ENCODE peak calls at places on chromosomes 16 and 17, in seven cellular contexts. G is fibroblast of lung, P is LNCaP clone FGC, H is colonic mucosa, M is adrenal gland, Y is AG09309, C is tibial nerve. U is an unnamed sample.

GRCh38 chr17:64020068-64020766 is at the start of gene ICAM2:
- DNase-seq in P (no peak), H (peak), Y (no peak), G (no peak), M (peak), C (peak), U (no peak)

GRCh38 chr16:56625140-56625942 is at the start of gene MT1E:
- DNase-seq in G (peak), P (no peak), M (peak), C (peak), H (peak), Y (peak), U (no peak)

GRCh38 chr16:68458101-68458500 is 9.8 kb upstream of the SMPD3 start:
- DNase-seq in H (no peak), Y (no peak), C (no peak), P (no peak), G (no peak), M (no peak), U (no peak)

GRCh38 chr17:40850287-40850972 is 16.6 kb downstream of the KRT12 start:
- DNase-seq in Y (no peak), C (no peak), P (no peak), M (no peak), G (no peak), H (no peak), U (no peak)

GRCh38 chr17:80375186-80375585 is 39.8 kb upstream of the ENDOV start:
- DNase-seq in Y (no peak), H (no peak), G (no peak), P (no peak), M (no peak), C (no peak), U (no peak)

GRCh38 chr16:58127033-58127556 is 2.1 kb downstream of the CFAP20 start:
- DNase-seq in P (peak), Y (peak), G (peak), M (no peak), H (no peak), C (peak), U (peak)

GRCh38 chr17:68738044-68738443 is 136.9 kb upstream of the FAM20A start:
- DNase-seq in H (no peak), G (no peak), Y (no peak), M (no peak), C (no peak), P (no peak), U (no peak)

GRCh38 chr17:58148609-58149008 is 425 bp downstream of the OR4D1 start:
- DNase-seq in Y (no peak), M (no peak), G (no peak), H (no peak), C (no peak), P (no peak), U (no peak)

GRCh38 chr17:50621562-50621961 is 13.1 kb upstream of the ABCC3 start:
- DNase-seq in G (peak), P (no peak), M (no peak), C (no peak), Y (no peak), H (no peak), U (no peak)

GRCh38 chr16:85798901-85799496 is 345 bp downstream of the EMC8 start:
- DNase-seq in P (no peak), M (peak), C (no peak), H (peak), G (peak), Y (no peak), U (no peak)

GRCh38 chr17:77096570-77097214 is 44.1 kb upstream of the SEC14L1 start:
- DNase-seq in G (peak), H (no peak), M (peak), Y (peak), P (no peak), C (peak), U (peak)

GRCh38 chr17:55728833-55729232 is 6.2 kb upstream of the TMEM100 start:
- DNase-seq in H (no peak), C (no peak), G (peak), M (no peak), P (no peak), Y (no peak), U (no peak)

GRCh38 chr16:66135376-66135775 is 231.1 kb upstream of the CDH5 start:
- DNase-seq in Y (no peak), C (peak), P (no peak), H (no peak), M (peak), G (peak), U (no peak)

GRCh38 chr17:27206447-27206846 is 87.5 kb upstream of the WSB1 start:
- DNase-seq in H (peak), Y (no peak), C (no peak), P (no peak), G (no peak), M (no peak), U (no peak)

GRCh38 chr16:24499193-24499814 is 40.1 kb upstream of the RBBP6 start:
- DNase-seq in H (peak), G (no peak), M (peak), C (no peak), Y (no peak), P (no peak), U (no peak)

GRCh38 chr16:55703003-55704001 is 47.5 kb downstream of the SLC6A2 start:
- DNase-seq in C (peak), M (peak), G (peak), H (peak), P (peak), Y (peak), U (no peak)

GRCh38 chr16:86355538-86355937 is 154.8 kb upstream of the FOXF1 start:
- DNase-seq in M (no peak), G (peak), H (no peak), C (no peak), P (no peak), Y (peak), U (peak)

GRCh38 chr17:5931611-5932010 is 138.6 kb upstream of the WSCD1 start:
- DNase-seq in P (no peak), Y (no peak), H (peak), M (no peak), C (no peak), G (peak), U (no peak)

GRCh38 chr17:69762359-69762758 is 312.7 kb upstream of the KCNJ16 start:
- DNase-seq in C (no peak), G (peak), M (no peak), P (no peak), H (no peak), Y (no peak), U (no peak)
- H3K4me3 ChIP-seq in C (no peak), G (no peak), M (no peak), P (no peak), H (no peak), Y (no peak), U (no peak)

GRCh38 chr16:73031155-73031866 is 16.6 kb downstream of the ZFHX3 start:
- DNase-seq in H (no peak), C (no peak), G (no peak), Y (no peak), P (no peak), M (no peak), U (peak)
- TF ChIP-seq CTCF in H (no peak), C (no peak), G (peak), Y (peak), P (no peak), M (no peak), U (peak)

DNA sequence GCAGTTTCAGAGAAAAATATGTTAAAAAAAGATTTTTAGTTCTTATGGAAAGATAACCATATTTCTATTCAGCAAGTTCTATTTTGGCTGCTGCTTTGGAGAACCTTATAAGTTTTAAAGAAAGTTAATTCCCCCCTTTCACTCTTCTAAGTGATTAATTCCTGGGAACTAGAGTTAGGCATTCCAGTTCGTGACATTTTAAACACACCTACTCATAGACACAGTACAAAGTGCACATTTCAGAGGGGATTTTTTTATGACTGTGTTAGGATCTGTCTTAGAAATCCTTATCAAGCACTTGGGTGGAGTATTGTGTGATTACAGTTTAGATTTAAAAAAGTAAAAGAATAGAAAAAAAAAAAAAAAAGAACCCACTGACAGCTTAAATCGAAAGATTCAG is 3.5 kb upstream of the CDH11 start:
- DNase-seq in M (no peak), C (no peak), Y (no peak), P (no peak), G (peak), H (no peak), U (no peak)
- H3K4me3 ChIP-seq in M (no peak), C (no peak), Y (no peak), P (no peak), G (no peak), H (no peak), U (no peak)

DNA sequence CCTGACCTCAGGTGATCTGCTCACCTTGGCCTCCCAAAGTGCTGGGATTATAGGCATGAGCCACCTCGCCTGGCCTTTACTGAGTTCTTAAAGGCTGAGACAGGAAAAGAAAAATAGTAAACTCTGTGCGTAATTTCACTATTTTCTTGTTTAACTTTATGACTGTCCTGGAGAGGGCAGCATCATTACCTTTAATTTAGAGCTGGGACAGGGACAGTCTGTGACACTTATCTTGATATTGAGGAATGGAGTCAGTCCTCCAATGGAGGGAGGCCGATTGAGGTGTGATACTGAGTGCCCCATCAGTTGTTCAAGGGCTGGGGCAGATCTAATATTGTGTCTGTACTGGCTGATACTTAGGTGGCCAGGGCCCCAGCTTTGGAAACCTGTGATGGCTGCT is 21.5 kb upstream of the SPN start:
- DNase-seq in C (no peak), H (no peak), M (no peak), G (no peak), Y (no peak), P (no peak), U (no peak)
- TF ChIP-seq CTCF in C (no peak), H (no peak), M (no peak), G (peak), Y (no peak), P (peak), U (no peak)

GRCh38 chr17:78186689-78187595 is at the start of the genes AFMID and TK1:
- DNase-seq in Y (peak), G (peak), P (peak), H (peak), M (peak), C (peak), U (peak)

GRCh38 chr17:78185981-78186688 is 717 bp downstream of the TK1 start:
- DNase-seq in H (peak), P (no peak), M (peak), C (no peak), G (no peak), Y (no peak), U (no peak)

GRCh38 chr17:78182504-78182903 is 4.3 kb downstream of the TK1 start:
- DNase-seq in M (no peak), Y (no peak), G (no peak), P (no peak), C (no peak), H (no peak), U (no peak)

GRCh38 chr17:78184311-78184710 is 2.5 kb downstream of the TK1 start:
- DNase-seq in C (no peak), Y (no peak), M (no peak), G (no peak), H (no peak), P (peak), U (no peak)

GRCh38 chr17:78184868-78185267 is 2.0 kb downstream of the TK1 start:
- DNase-seq in M (no peak), H (no peak), C (no peak), G (no peak), P (peak), Y (no peak), U (no peak)
- H3K4me3 ChIP-seq in M (no peak), H (no peak), C (no peak), G (no peak), P (peak), Y (no peak), U (no peak)

GRCh38 chr17:19713901-19714361 is 2.5 kb downstream of the SLC47A2 start:
- DNase-seq in Y (no peak), M (no peak), G (no peak), C (no peak), P (no peak), H (no peak), U (no peak)

GRCh38 chr17:19714542-19715411 is 1.6 kb downstream of the SLC47A2 start:
- DNase-seq in G (no peak), Y (no peak), H (peak), C (no peak), P (no peak), M (no peak), U (no peak)

GRCh38 chr17:19712436-19713004 is 3.9 kb downstream of the SLC47A2 start:
- DNase-seq in H (peak), G (no peak), P (no peak), Y (no peak), C (no peak), M (no peak), U (no peak)

GRCh38 chr17:19716108-19717030 is at the start of gene SLC47A2:
- DNase-seq in C (no peak), M (no peak), H (no peak), P (no peak), G (peak), Y (no peak), U (no peak)

DNA sequence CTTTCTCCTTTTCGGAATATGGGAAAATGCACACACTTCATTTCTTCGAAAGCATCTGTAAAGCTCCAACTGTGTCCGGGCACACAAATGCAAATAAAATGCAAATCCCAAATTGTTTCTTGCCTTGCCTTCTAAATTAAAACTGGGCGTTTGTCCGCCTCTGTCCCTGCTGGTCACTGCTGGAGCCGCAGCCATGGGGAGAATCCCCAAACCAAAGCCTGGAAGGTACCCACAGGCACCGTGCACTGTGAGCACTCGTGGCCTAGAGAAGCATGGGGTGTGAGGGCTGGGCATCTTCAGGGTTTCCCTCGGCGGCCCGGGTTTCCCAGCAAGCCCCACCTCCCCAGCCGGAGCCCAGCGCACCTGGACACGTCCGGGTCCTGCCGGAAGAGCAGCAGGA is 2.9 kb downstream of the SLC47A2 start:
- DNase-seq in Y (no peak), M (no peak), H (no peak), C (no peak), G (no peak), P (no peak), U (no peak)
- TF ChIP-seq CTCF in Y (peak), M (no peak), H (no peak), C (no peak), G (peak), P (no peak), U (peak)

GRCh38 chr16:51151435-51151950 is 423 bp upstream of the SALL1 start:
- DNase-seq in C (peak), G (peak), P (no peak), M (no peak), Y (no peak), H (peak), U (no peak)
- H3K4me3 ChIP-seq in C (peak), G (peak), P (no peak), M (no peak), Y (peak), H (peak), U (peak)

DNA sequence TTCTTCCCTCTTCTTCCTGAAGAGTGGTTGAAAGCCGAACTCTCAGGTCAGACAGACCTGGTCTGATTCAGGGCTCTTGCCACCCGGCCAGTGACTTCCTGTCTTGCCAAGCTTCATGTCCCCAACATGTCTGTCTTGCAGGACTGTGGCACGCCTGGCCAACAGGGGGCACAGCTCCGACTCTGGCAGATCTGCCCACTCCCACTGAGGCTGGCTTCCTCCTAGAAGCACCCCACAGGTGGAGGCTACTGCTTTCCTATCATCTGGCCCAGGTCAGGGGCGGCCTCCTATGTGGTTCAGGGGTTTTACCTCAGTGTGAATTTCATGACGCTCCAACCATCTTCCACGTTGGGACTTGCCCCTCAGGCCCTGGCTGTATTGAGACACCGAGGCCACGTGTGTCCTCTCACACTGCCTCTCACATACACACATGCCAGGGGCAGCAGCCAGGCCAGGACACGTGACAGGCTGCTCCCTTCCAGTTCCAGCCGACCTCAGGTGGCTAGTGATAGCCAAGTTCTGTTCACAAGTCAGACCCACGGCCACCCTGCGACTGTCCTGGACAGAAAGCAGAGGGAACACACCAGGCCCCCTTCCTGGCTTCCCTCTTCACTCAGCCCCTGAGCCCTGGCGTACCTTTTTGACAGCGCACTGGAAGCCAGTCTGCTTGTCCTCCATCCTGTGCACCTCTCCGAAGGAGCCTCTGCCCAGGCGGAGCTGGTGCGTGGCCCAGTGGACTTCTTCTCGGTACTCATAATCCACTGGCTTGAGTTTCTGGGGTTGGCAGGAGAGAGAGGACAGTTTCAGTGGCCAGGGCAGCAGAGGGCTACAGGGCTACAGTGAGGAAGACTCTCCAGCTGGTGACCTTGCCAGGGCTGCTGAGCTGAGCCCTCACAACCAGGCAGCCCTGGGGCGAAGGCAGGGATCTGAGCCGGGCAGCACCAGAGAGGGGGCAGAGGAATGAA is 22.6 kb upstream of the SPATA32 start:
- DNase-seq in H (no peak), G (no peak), M (no peak), P (no peak), C (no peak), Y (no peak), U (no peak)
- TF ChIP-seq CTCF in H (no peak), G (peak), M (no peak), P (peak), C (no peak), Y (peak), U (peak)

GRCh38 chr16:70656065-70656711 is 9.8 kb downstream of the IL34 start:
- DNase-seq in C (no peak), H (no peak), M (no peak), G (no peak), P (no peak), Y (no peak), U (no peak)

GRCh38 chr16:70652322-70652721 is 6.0 kb downstream of the IL34 start:
- DNase-seq in G (peak), P (no peak), H (no peak), M (no peak), Y (no peak), C (no peak), U (no peak)

GRCh38 chr16:70653809-70654771 is 7.7 kb downstream of the IL34 start:
- DNase-seq in P (peak), Y (peak), M (peak), G (peak), H (peak), C (peak), U (peak)

GRCh38 chr16:70651524-70651923 is 5.2 kb downstream of the IL34 start:
- DNase-seq in M (no peak), G (peak), Y (no peak), P (no peak), H (no peak), C (no peak), U (no peak)

DNA sequence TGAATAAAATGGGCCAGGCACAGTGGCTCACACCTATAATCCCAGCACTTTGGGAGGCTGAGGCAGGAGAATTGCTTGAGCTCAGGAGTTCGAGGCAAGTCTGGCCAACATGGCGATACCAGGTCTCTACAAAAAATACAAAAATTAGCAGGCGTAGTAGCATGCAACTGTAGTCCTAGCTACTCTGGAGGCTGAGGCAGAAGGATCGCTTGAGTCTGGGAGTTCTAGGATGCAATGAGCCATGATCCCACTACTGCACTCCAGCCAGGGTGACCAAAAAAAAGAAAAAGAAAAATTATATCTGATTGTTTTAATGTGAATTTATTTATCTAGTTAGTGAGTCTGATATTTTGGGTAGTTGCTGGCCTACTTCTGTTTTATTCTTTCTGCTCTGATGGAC is 7.0 kb downstream of the IL34 start:
- DNase-seq in P (no peak), H (no peak), M (no peak), C (no peak), Y (no peak), G (no peak), U (no peak)
- H3K4me3 ChIP-seq in P (no peak), H (no peak), M (no peak), C (no peak), Y (no peak), G (no peak), U (no peak)

U was measured in BJ.